ENCODE peak calls at places on chromosomes 13 and 19, in six cellular contexts. M, C, Y, D, W and U are unnamed samples.

GRCh38 chr13:95256086-95256485 is 45.2 kb downstream of the ABCC4 start:
- DNase-seq in Y (peak), M (peak), D (no peak), W (no peak), C (peak), U (no peak)

GRCh38 chr13:99315186-99315585 is 8.0 kb upstream of the GPR183 start:
- DNase-seq in C (no peak), W (no peak), M (no peak), Y (no peak), D (no peak), U (no peak)

GRCh38 chr19:29277107-29277506 is 64.2 kb upstream of the UQCRFS1 start:
- DNase-seq in D (peak), Y (no peak), W (peak), C (no peak), M (peak), U (peak)

GRCh38 chr13:88068316-88068715 is 397.1 kb downstream of the SLITRK5 start:
- DNase-seq in W (no peak), D (no peak), Y (no peak), C (peak), M (peak), U (no peak)

GRCh38 chr13:34469212-34469983 is 472.7 kb upstream of the NBEA start:
- DNase-seq in M (no peak), D (no peak), Y (no peak), W (no peak), C (peak), U (no peak)

GRCh38 chr19:29845576-29846176 is 33.9 kb downstream of the CCNE1 start:
- DNase-seq in W (peak), Y (no peak), M (no peak), D (peak), C (no peak), U (peak)

GRCh38 chr13:59766236-59766635 is 397.5 kb downstream of the DIAPH3 start:
- DNase-seq in Y (no peak), D (no peak), M (no peak), W (no peak), C (no peak), U (no peak)

GRCh38 chr13:49560270-49561063 is 24.9 kb downstream of the RCBTB1 start:
- DNase-seq in C (peak), M (no peak), W (peak), Y (no peak), D (no peak), U (peak)

GRCh38 chr13:113967729-113968462 is 6.0 kb downstream of the C13orf46 start:
- DNase-seq in M (no peak), W (no peak), C (no peak), D (no peak), Y (no peak), U (no peak)

GRCh38 chr19:1360818-1361461 is 22.8 kb upstream of the NDUFS7 start:
- DNase-seq in M (peak), W (peak), Y (peak), C (peak), D (peak), U (no peak)

GRCh38 chr13:114143806-114144605 is 11.6 kb upstream of the RASA3 start:
- DNase-seq in W (peak), C (no peak), Y (no peak), D (peak), M (no peak), U (no peak)

GRCh38 chr19:6639439-6639838 is 30.5 kb downstream of the TNFSF14 start:
- DNase-seq in Y (no peak), D (no peak), W (no peak), C (no peak), M (no peak), U (no peak)

DNA sequence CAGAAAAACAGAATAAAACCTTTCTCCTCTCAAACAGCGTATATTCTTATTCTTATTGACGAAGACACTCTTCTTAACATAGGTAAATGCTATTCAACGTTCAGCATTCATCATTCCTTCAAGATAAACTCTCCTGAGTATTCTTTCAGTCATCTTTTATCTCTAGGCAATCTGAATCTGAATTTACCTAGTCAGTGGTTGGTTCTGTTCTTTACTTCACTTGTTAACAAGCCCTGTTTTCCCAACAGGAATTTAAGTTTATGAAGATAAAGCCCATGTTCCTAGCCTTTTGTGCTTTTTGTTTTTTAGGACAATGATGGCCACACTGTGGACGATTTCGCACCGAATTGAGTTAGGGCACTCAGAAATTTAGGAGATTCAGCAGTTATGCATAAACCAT is 3.2 kb downstream of the ELF1 start:
- DNase-seq in M (no peak), W (no peak), Y (no peak), C (no peak), D (no peak), U (no peak)
- H3K4me3 ChIP-seq in M (no peak), W (no peak), Y (no peak), C (no peak), D (peak), U (no peak)

GRCh38 chr13:18943273-18943672 is 238.4 kb downstream of the TUBA3C start:
- DNase-seq in M (no peak), D (no peak), W (no peak), C (no peak), Y (peak), U (no peak)
- H3K4me3 ChIP-seq in M (no peak), D (no peak), W (no peak), C (no peak), Y (no peak), U (no peak)

GRCh38 chr13:51934461-51935087 is 72.8 kb downstream of the CCDC70 start:
- DNase-seq in W (no peak), D (no peak), C (no peak), M (no peak), Y (no peak), U (no peak)
- H3K4me3 ChIP-seq in W (no peak), D (no peak), C (no peak), M (no peak), Y (no peak), U (no peak)

GRCh38 chr19:41192574-41193419 is at the start of gene CYP2S1:
- DNase-seq in Y (no peak), D (no peak), C (no peak), W (peak), M (no peak), U (peak)
- H3K4me3 ChIP-seq in Y (no peak), D (no peak), C (peak), W (peak), M (peak), U (peak)

GRCh38 chr19:9913237-9914000 is 22.9 kb downstream of the OLFM2 start:
- DNase-seq in M (no peak), Y (no peak), D (no peak), C (no peak), W (peak), U (no peak)
- H3K4me3 ChIP-seq in M (peak), Y (no peak), D (no peak), C (no peak), W (peak), U (peak)

DNA sequence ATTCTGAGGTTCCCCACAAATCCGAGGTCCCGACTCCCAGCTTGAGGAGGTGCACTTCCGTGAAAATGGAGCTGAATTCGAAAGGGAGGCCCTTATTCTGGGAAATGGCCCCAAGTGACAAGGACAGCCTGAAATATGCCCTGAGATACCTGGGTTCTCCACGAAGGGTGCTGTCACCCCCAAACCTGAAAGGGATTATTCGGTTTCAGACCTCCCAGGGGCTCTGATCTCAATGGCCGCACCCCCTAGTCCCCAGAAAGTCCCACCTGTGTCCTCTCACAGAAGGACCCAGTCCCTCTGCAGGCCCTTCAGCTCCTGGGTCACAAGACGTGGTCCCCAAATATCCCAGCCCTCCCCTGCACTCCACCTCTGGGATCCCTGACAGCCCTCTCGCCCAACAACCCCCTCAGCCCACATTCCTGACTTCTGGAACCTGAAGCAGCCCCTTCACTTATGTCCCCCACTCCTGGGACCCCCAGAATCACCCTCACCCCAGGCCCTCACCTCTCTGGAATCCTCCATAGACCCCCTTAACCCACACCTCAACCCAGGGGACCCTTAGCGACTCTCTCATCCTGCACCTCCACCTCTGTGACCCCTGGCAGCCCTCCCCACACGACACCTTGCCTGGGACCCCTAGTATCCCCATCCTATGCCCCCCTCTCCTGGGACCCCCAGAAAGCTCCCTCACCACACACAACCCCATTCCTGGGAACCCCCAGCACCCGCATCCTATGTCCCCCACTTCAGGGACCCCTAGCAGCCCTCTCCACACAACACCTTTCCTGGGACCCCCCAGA is 597 bp downstream of the SYNGR4 start:
- DNase-seq in C (no peak), Y (no peak), D (peak), W (peak), M (no peak), U (no peak)
- H3K4me3 ChIP-seq in C (peak), Y (peak), D (peak), W (no peak), M (peak), U (peak)

DNA sequence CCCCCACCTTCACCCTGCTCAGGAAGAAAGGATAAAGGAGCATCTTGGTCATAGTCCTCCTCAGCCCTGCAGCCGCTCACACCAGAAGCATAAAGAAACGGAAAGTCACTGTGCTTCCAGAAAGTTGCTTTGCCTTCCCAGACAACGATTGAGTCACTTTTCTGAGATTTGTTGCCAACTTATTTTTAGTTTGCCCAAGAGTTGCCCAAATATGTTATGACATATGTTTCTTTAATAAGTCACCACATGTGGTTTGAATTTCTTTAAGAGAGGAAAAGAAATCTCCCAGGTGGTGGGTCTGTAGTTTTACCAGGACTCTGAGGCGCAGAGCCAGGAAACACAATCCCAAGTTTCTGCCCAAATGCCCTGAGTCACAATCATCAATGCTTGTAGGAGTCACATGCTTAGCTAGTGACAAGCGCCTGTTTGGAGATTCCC is 63.4 kb upstream of the LRCH1 start:
- DNase-seq in D (no peak), Y (no peak), C (peak), M (peak), W (no peak), U (no peak)
- H3K4me3 ChIP-seq in D (no peak), Y (no peak), C (no peak), M (peak), W (no peak), U (no peak)

DNA sequence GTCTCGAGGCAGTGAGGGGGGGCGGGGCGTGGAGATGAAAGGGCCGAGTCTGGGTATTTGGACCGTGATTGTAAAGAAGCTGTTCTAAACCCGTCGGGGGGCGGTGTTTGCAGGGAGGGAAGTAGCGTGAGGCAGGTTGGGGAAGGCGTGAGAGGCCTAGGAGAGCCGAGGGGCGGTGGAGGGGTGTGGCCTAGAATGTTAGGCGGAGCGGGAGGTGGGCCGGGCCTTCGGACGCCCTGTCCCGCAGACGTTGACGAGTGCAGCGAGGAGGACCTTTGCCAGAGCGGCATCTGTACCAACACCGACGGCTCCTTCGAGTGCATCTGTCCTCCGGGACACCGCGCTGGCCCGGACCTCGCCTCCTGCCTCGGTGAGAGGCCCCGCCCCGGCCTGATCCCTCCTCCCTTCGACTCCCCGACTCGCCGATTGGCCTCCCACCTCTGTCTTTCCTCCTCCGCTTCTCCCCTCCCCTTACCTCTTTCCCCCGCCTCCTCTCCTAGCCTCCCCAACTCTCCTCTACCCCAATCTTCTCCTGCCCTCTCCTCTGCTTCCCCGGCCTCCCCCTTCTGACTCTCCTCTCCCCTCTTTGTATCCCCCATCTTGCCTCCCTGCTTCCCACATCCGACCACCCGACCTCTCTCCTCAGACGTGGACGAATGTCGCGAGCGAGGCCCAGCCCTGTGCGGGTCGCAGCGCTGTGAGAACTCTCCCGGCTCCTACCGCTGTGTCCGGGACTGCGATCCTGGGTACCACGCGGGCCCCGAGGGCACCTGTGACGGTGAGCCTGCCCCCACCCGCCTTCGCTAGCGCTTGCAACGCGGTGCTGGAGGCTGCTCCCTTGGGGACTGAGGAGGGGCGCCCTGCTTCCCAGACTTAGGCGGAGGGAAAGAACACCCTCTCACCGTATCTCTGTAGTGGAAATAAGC is 12.8 kb downstream of the LTBP4 start:
- DNase-seq in M (peak), Y (peak), D (no peak), W (peak), C (peak), U (peak)
- H3K4me3 ChIP-seq in M (peak), Y (peak), D (no peak), W (peak), C (peak), U (peak)